ENCODE peak calls at places on chromosome 13, in five cellular contexts. E is prostate gland, F is IMR-90, T is lower leg skin, X is ascending aorta. D is an unnamed sample.

GRCh38 chr13:40389081-40389641 is 277.3 kb downstream of the FOXO1 start:
- DNase-seq in E (no peak), F (no peak), T (no peak), X (no peak), D (no peak)

GRCh38 chr13:80871481-80871880 is 530.6 kb upstream of the SPRY2 start:
- DNase-seq in E (no peak), F (no peak), T (no peak), X (no peak), D (peak)

GRCh38 chr13:102854675-102855074 is 8.8 kb downstream of the ERCC5 start:
- DNase-seq in E (no peak), F (no peak), T (no peak), X (no peak), D (no peak)

GRCh38 chr13:64591981-64592380 is 2638.2 kb downstream of the PCDH9 start:
- DNase-seq in E (no peak), F (peak), T (no peak), X (no peak), D (peak)

GRCh38 chr13:36090592-36090991 is 40.6 kb downstream of the DCLK1 start:
- DNase-seq in E (no peak), F (no peak), T (no peak), X (no peak), D (peak)

GRCh38 chr13:31207630-31208549 is 8.1 kb downstream of the B3GLCT start:
- DNase-seq in E (no peak), F (peak), T (no peak), X (no peak), D (peak)

GRCh38 chr13:45468676-45469075 is 3.9 kb downstream of the COG3 start:
- DNase-seq in E (peak), F (no peak), T (no peak), X (no peak), D (no peak)

GRCh38 chr13:23953860-23954512 is 56.7 kb upstream of the C1QTNF9B start:
- DNase-seq in E (no peak), F (no peak), T (no peak), X (no peak), D (no peak)

GRCh38 chr13:79541426-79542049 is 60.6 kb downstream of the NDFIP2 start:
- DNase-seq in E (peak), F (peak), T (no peak), X (no peak), D (peak)

GRCh38 chr13:78787189-78787588 is 128.2 kb upstream of the OBI1 start:
- DNase-seq in E (no peak), F (no peak), T (no peak), X (no peak), D (no peak)

GRCh38 chr13:98044301-98044700 is 90.8 kb downstream of the IPO5 start:
- DNase-seq in E (no peak), F (no peak), T (peak), X (no peak), D (no peak)

GRCh38 chr13:46660408-46660807 is 107.4 kb downstream of the LRCH1 start:
- DNase-seq in E (no peak), F (no peak), T (no peak), X (no peak), D (no peak)

GRCh38 chr13:78478183-78478582 is 125.2 kb downstream of the POU4F1 start:
- DNase-seq in E (no peak), F (no peak), T (no peak), X (no peak), D (no peak)

GRCh38 chr13:39401756-39402155 is 201.2 kb downstream of the LHFPL6 start:
- DNase-seq in E (no peak), F (no peak), T (no peak), X (no peak), D (no peak)

GRCh38 chr13:40539954-40540706 is 126.3 kb downstream of the FOXO1 start:
- DNase-seq in E (peak), F (peak), T (no peak), X (no peak), D (peak)

DNA sequence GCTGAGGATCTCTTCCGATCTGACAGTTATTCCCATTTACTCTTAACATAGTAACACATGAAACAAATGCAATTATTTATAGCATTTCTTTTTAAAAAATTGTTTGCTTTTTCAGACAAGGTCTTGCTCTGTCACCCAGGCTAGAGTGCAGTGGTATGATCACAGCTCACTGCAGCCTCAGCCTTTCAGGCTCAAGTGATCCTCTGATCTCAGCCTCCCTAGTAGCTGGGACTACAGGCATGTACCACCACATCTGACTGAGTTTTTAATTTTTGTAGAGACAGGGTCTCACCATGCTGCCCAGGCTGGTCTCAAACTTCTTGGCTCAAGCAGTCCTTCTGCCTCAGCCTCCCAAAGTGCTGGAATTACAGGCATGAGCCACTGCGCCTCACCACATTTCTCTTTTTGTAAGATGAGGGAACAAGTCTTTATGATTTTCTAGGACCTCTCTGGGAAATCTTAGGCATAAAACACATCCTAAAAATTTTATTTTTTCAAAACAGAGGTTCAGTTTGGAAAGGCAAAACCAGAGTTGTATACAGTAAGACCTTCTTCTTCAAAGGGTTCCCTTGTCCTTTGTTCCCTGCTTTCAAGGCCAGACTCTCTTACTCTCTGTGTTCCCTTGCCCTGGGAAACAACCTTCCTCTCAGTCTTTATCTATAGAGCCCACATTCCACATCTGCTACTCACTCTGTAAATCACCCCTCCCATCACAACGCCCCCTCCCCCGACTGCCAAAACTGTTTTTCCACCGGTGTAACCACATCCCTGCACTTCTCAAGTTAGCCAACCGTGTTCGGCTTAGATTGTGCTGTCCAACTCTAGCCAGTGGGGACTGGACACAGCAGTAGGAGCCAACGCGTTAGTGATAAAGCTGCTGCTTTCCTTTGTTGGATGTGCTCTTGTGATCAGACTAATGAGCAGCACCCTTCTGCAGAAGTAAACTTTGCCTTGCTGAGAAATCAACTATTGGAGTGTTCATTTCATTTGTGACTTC is 56.2 kb downstream of the DHRS12 start:
- DNase-seq in E (no peak), F (no peak), T (no peak), X (no peak), D (no peak)
- H3K4me3 ChIP-seq in E (no peak), F (no peak), T (no peak), X (no peak), D (no peak)

GRCh38 chr13:48436661-48437242 is 23.8 kb upstream of the LPAR6 start:
- DNase-seq in E (no peak), F (no peak), T (no peak), X (no peak), D (no peak)

GRCh38 chr13:48437381-48437780 is 24.5 kb upstream of the LPAR6 start:
- DNase-seq in E (no peak), F (peak), T (peak), X (peak), D (peak)

GRCh38 chr13:48431987-48432615 is 19.2 kb upstream of the LPAR6 start:
- DNase-seq in E (no peak), F (no peak), T (no peak), X (no peak), D (peak)

GRCh38 chr13:48431431-48431830 is 18.5 kb upstream of the LPAR6 start:
- DNase-seq in E (no peak), F (no peak), T (no peak), X (no peak), D (no peak)

DNA sequence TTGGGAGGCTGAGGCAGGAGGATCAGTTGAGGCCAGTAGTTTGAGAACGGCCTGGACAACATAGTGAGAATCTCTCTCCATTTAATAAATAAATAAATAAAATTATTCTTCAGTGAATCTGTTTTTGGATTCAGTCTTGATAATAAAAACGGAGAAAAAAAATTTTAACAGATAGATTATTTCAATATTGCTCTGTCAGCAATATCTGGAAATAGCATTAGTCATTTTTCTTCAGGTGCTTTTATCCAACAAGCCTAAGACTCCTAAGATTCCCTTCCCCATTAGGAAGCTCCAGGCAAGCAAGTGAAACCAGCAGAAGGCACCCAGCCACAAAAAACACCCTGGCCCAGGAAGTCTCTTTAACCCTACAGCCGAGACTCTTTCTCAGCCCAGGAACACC is 21.3 kb upstream of the LPAR6 start:
- DNase-seq in E (no peak), F (no peak), T (no peak), X (no peak), D (no peak)
- H3K4me3 ChIP-seq in E (no peak), F (no peak), T (no peak), X (no peak), D (no peak)

DNA sequence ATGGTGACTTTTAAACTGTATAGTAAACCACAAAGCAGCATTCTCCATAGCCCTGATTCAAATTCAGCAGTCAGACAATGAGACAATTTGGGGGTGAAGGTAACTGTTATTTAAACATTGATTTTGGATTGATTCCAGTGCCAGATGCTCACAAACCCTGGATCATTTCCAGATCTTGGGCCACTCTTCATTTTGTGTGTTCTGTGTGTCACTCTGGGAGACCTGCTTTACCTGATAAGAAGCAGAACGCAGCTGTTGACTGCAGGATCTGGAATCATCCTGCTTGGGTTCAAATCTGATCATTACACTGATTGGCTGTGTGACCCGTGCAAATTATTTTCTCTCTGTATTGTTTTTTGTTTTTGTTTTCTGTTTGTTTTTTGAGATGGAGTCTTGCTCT is 4.0 kb upstream of the PCDH8 start:
- DNase-seq in E (no peak), F (no peak), T (no peak), X (no peak), D (no peak)
- H3K4me3 ChIP-seq in E (no peak), F (no peak), T (no peak), X (no peak), D (no peak)

DNA sequence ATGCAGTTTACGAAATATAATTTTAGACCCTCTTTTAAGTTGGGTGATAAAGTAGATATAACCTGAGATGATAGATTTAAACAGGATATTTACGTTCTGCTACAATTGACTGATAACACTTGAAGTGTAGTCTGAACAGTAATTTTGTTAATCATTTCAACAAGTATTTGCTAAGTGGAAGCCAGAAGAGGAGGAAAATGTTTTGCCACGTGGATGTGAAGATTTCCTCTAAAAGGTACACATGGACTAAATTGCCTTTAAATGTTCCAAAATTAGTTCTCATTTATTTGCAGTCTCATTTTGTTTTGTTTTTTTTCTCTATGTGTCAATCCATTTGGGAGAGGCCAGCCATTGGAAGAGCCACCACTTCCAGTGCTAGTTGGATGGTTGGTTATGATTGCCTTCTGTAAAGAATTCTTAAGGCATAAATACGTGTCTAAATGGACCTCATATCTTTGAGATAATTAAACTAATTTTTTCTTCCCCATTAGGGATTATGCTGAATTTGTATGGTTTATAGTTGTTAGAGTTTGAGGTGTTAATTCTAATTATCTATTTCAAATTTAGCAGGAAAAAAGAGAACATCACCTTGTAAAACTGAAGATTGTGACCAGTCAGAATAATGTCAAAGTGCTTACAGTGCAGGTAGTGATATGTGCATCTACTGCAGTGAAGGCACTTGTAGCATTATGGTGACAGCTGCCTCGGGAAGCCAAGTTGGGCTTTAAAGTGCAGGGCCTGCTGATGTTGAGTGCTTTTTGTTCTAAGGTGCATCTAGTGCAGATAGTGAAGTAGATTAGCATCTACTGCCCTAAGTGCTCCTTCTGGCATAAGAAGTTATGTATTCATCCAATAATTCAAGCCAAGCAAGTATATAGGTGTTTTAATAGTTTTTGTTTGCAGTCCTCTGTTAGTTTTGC is 2.8 kb downstream of the MIR17HG start:
- DNase-seq in E (no peak), F (no peak), T (no peak), X (no peak), D (no peak)
- H3K4me3 ChIP-seq in E (no peak), F (no peak), T (no peak), X (no peak), D (peak)